ENCODE peak calls at places on chromosomes 7 and 10, in eight cellular contexts. One of them, this sample, is unnamed.

GRCh38 chr7:5429857-5430611 is 6.4 kb upstream of the TNRC18 start:
- DNase-seq in A549: no peak
- DNase-seq in suprapubic skin: no peak
- DNase-seq in sigmoid colon: peak
- DNase-seq in SK-N-SH: no peak
- DNase-seq in HepG2: no peak
- DNase-seq in tibial nerve: no peak
- DNase-seq in H1: no peak
- DNase-seq in this sample: peak

GRCh38 chr7:30726296-30727006 is 25.5 kb upstream of the INMT start:
- DNase-seq in A549: no peak
- DNase-seq in suprapubic skin: no peak
- DNase-seq in sigmoid colon: no peak
- DNase-seq in SK-N-SH: no peak
- DNase-seq in HepG2: no peak
- DNase-seq in tibial nerve: no peak
- DNase-seq in H1: no peak
- DNase-seq in this sample: no peak

GRCh38 chr7:131683536-131684125 is 127.2 kb upstream of the PODXL start:
- DNase-seq in A549: no peak
- DNase-seq in suprapubic skin: no peak
- DNase-seq in sigmoid colon: no peak
- DNase-seq in SK-N-SH: no peak
- DNase-seq in HepG2: no peak
- DNase-seq in tibial nerve: no peak
- DNase-seq in H1: no peak
- DNase-seq in this sample: no peak

GRCh38 chr10:100654835-100655759 is 90.3 kb upstream of the PAX2 start:
- DNase-seq in A549: no peak
- DNase-seq in suprapubic skin: no peak
- DNase-seq in sigmoid colon: no peak
- DNase-seq in SK-N-SH: peak
- DNase-seq in HepG2: no peak
- DNase-seq in tibial nerve: no peak
- DNase-seq in H1: peak
- DNase-seq in this sample: no peak

GRCh38 chr10:12586724-12587123 is 237.4 kb downstream of the CAMK1D start:
- DNase-seq in A549: no peak
- DNase-seq in suprapubic skin: no peak
- DNase-seq in sigmoid colon: peak
- DNase-seq in SK-N-SH: no peak
- DNase-seq in HepG2: no peak
- DNase-seq in tibial nerve: no peak
- DNase-seq in H1: no peak
- DNase-seq in this sample: no peak

GRCh38 chr7:116966606-116967005 is 13.3 kb downstream of the ST7 start:
- DNase-seq in A549: no peak
- DNase-seq in suprapubic skin: no peak
- DNase-seq in sigmoid colon: no peak
- DNase-seq in SK-N-SH: no peak
- DNase-seq in HepG2: no peak
- DNase-seq in tibial nerve: no peak
- DNase-seq in H1: no peak
- DNase-seq in this sample: no peak

GRCh38 chr7:45112648-45113047 is 1.2 kb upstream of the TBRG4 start:
- DNase-seq in A549: no peak
- DNase-seq in suprapubic skin: no peak
- DNase-seq in sigmoid colon: no peak
- DNase-seq in SK-N-SH: no peak
- DNase-seq in HepG2: no peak
- DNase-seq in tibial nerve: no peak
- DNase-seq in H1: no peak
- DNase-seq in this sample: no peak

GRCh38 chr7:50693475-50693874 is 89.2 kb downstream of the GRB10 start:
- DNase-seq in A549: no peak
- DNase-seq in suprapubic skin: no peak
- DNase-seq in sigmoid colon: no peak
- DNase-seq in SK-N-SH: no peak
- DNase-seq in HepG2: no peak
- DNase-seq in tibial nerve: no peak
- DNase-seq in H1: no peak
- DNase-seq in this sample: no peak

GRCh38 chr10:95742529-95742884 is 13.5 kb upstream of the ENTPD1 start:
- DNase-seq in A549: no peak
- DNase-seq in suprapubic skin: no peak
- DNase-seq in sigmoid colon: no peak
- DNase-seq in SK-N-SH: no peak
- DNase-seq in HepG2: peak
- DNase-seq in tibial nerve: no peak
- DNase-seq in H1: no peak
- DNase-seq in this sample: peak

GRCh38 chr7:11833431-11833830 is 1.4 kb upstream of the THSD7A start:
- DNase-seq in A549: no peak
- DNase-seq in suprapubic skin: no peak
- DNase-seq in sigmoid colon: no peak
- DNase-seq in SK-N-SH: peak
- DNase-seq in HepG2: no peak
- DNase-seq in tibial nerve: no peak
- DNase-seq in H1: no peak
- DNase-seq in this sample: no peak
- TF ChIP-seq EP300 in A549: no peak
- TF ChIP-seq EP300 in suprapubic skin: no peak
- TF ChIP-seq EP300 in sigmoid colon: no peak
- TF ChIP-seq EP300 in SK-N-SH: no peak
- TF ChIP-seq EP300 in HepG2: no peak
- TF ChIP-seq EP300 in tibial nerve: no peak
- TF ChIP-seq EP300 in H1: no peak
- TF ChIP-seq EP300 in this sample: no peak

GRCh38 chr10:36094091-36094490 is 452.0 kb upstream of the FZD8 start:
- DNase-seq in A549: no peak
- DNase-seq in suprapubic skin: no peak
- DNase-seq in sigmoid colon: no peak
- DNase-seq in SK-N-SH: no peak
- DNase-seq in HepG2: no peak
- DNase-seq in tibial nerve: no peak
- DNase-seq in H1: no peak
- DNase-seq in this sample: no peak

GRCh38 chr10:36086976-36087726 is 445.1 kb upstream of the FZD8 start:
- DNase-seq in A549: no peak
- DNase-seq in suprapubic skin: no peak
- DNase-seq in sigmoid colon: no peak
- DNase-seq in SK-N-SH: no peak
- DNase-seq in HepG2: no peak
- DNase-seq in tibial nerve: no peak
- DNase-seq in H1: no peak
- DNase-seq in this sample: no peak

DNA sequence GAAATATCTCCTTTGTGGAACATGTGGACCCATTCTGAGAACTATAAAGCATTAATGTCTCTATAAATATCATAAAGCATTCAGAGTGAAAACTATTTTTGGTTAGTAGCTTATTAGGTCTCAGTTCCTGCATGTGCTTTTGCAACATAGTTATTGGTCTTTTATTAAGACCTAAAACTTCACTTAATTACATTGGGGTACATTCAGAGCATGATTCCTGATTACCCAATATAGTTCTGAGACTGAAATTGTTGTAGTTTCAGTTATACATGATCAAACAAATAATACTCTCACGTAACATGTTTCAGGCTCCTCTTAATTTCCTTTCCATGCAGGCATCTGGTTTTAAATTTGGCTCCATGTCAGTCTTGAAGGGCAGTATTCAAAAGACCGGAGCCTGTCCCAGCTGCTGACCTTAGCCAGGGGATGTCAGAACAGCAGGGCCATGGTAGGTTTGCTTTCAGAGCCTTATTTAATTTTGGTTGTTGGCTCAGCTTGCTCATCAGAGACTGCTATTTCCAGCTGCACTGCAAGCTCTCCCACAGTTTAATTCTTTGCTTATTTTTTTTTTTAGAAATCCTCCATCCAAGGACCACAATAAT is 447.8 kb upstream of the FZD8 start:
- DNase-seq in A549: no peak
- DNase-seq in suprapubic skin: no peak
- DNase-seq in sigmoid colon: no peak
- DNase-seq in SK-N-SH: no peak
- DNase-seq in HepG2: no peak
- DNase-seq in tibial nerve: no peak
- DNase-seq in H1: no peak
- DNase-seq in this sample: no peak
- H3K27ac ChIP-seq in A549: no peak
- H3K27ac ChIP-seq in suprapubic skin: no peak
- H3K27ac ChIP-seq in sigmoid colon: no peak
- H3K27ac ChIP-seq in SK-N-SH: no peak
- H3K27ac ChIP-seq in HepG2: no peak
- H3K27ac ChIP-seq in tibial nerve: no peak
- H3K27ac ChIP-seq in H1: no peak
- H3K27ac ChIP-seq in this sample: no peak

DNA sequence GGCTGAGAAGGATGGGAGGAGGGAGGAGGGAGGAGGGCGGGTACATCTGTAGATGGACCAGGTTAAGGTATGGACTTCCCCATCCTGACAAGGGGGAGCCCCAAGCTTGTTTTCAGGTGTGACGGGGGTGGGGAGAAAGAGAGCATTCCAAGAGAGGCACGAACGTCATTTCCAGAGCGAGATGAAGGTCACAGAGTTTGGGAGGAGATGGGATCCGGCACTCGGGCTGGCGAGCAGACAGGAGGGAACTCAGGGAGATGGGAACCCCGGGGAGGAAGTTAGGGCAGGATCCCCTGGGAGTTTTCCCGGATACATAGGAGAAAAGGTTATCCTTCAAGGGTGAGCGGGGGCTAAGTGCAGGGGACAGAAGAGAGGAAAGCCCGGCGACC is 118.8 kb downstream of the CUX1 start:
- DNase-seq in A549: no peak
- DNase-seq in suprapubic skin: no peak
- DNase-seq in sigmoid colon: no peak
- DNase-seq in SK-N-SH: no peak
- DNase-seq in HepG2: no peak
- DNase-seq in tibial nerve: no peak
- DNase-seq in H1: peak
- DNase-seq in this sample: no peak
- H3K4me3 ChIP-seq in A549: no peak
- H3K4me3 ChIP-seq in suprapubic skin: peak
- H3K4me3 ChIP-seq in sigmoid colon: peak
- H3K4me3 ChIP-seq in SK-N-SH: no peak
- H3K4me3 ChIP-seq in HepG2: no peak
- H3K4me3 ChIP-seq in tibial nerve: peak
- H3K4me3 ChIP-seq in H1: peak
- H3K4me3 ChIP-seq in this sample: peak

GRCh38 chr10:118587881-118588651 is 7.4 kb downstream of the PRLHR start:
- DNase-seq in A549: no peak
- DNase-seq in suprapubic skin: no peak
- DNase-seq in sigmoid colon: no peak
- DNase-seq in SK-N-SH: no peak
- DNase-seq in HepG2: no peak
- DNase-seq in tibial nerve: no peak
- DNase-seq in H1: no peak
- DNase-seq in this sample: no peak
- TF ChIP-seq EP300 in A549: no peak
- TF ChIP-seq EP300 in suprapubic skin: no peak
- TF ChIP-seq EP300 in sigmoid colon: no peak
- TF ChIP-seq EP300 in SK-N-SH: no peak
- TF ChIP-seq EP300 in HepG2: no peak
- TF ChIP-seq EP300 in tibial nerve: no peak
- TF ChIP-seq EP300 in H1: no peak
- TF ChIP-seq EP300 in this sample: no peak